ENCODE peak calls at places on chromosomes 12 and 14, in five cellular contexts. W is nephron progenitor cell, M is uterus, N is C1 segment of cervical spinal cord, F is IMR-90. X is an unnamed sample.

GRCh38 chr12:98373019-98373554 is 142.3 kb upstream of the TMPO start:
- DNase-seq in W (peak), M (no peak), N (no peak), F (peak), X (no peak)

GRCh38 chr12:46210835-46211439 is 57.9 kb downstream of the SLC38A1 start:
- DNase-seq in W (no peak), M (no peak), N (no peak), F (no peak), X (no peak)

GRCh38 chr14:33938131-33938949 is 12.5 kb downstream of the EGLN3 start:
- DNase-seq in W (peak), M (peak), N (peak), F (no peak), X (no peak)

GRCh38 chr12:67377021-67377420 is 107.9 kb downstream of the CAND1 start:
- DNase-seq in W (no peak), M (no peak), N (no peak), F (no peak), X (no peak)

GRCh38 chr14:95504135-95505029 is 12.1 kb downstream of the SYNE3 start:
- DNase-seq in W (no peak), M (no peak), N (no peak), F (peak), X (no peak)

GRCh38 chr14:45089813-45090212 is 5.9 kb downstream of the PRPF39 start:
- DNase-seq in W (no peak), M (no peak), N (no peak), F (peak), X (no peak)

GRCh38 chr14:79557309-79557708 is 654.0 kb downstream of the DIO2 start:
- DNase-seq in W (no peak), M (no peak), N (no peak), F (no peak), X (no peak)

GRCh38 chr12:43282106-43282505 is 269.9 kb downstream of the ADAMTS20 start:
- DNase-seq in W (no peak), M (no peak), N (no peak), F (peak), X (no peak)

X was measured in vagina.